ENCODE peak calls at places on chromosomes 2 and 18, in five cellular contexts. J is tibial artery, T is GM12891, Z is left lobe of liver, V is astrocyte of the hippocampus. M is an unnamed sample.

GRCh38 chr2:215812966-215813365 is 200.4 kb downstream of the MREG start:
- DNase-seq in J (no peak), T (no peak), Z (no peak), V (peak; percentile 72), M (no peak)

GRCh38 chr18:9736942-9737813 is 29.1 kb downstream of the RAB31 start:
- DNase-seq in J (no peak), T (no peak), Z (no peak), V (peak; percentile 44), M (no peak)

GRCh38 chr2:145777297-145777696 is 1257.4 kb upstream of the ZEB2 start:
- DNase-seq in J (no peak), T (no peak), Z (no peak), V (no peak), M (no peak)

GRCh38 chr2:60644942-60645341 is 91.5 kb upstream of the BCL11A start:
- DNase-seq in J (no peak), T (no peak), Z (no peak), V (no peak), M (no peak)

GRCh38 chr2:239502430-239503221 is 101.8 kb upstream of the HDAC4 start:
- DNase-seq in J (no peak), T (no peak), Z (no peak), V (peak; percentile 7), M (no peak)

GRCh38 chr2:119724656-119725485 is 34.9 kb upstream of the PTPN4 start:
- DNase-seq in J (no peak), T (no peak), Z (peak; percentile 37), V (no peak), M (no peak)

GRCh38 chr2:205166749-205167148 is 515.6 kb upstream of the NRP2 start:
- DNase-seq in J (no peak), T (no peak), Z (no peak), V (no peak), M (no peak)

GRCh38 chr2:1655461-1655860 is 88.9 kb downstream of the PXDN start:
- DNase-seq in J (peak; percentile 15), T (no peak), Z (peak; percentile 18), V (no peak), M (no peak)

GRCh38 chr18:6109743-6110142 is 214.4 kb upstream of the TMEM200C start:
- DNase-seq in J (no peak), T (no peak), Z (peak; percentile 76), V (no peak), M (no peak)

GRCh38 chr18:60003610-60004185 is 103.9 kb downstream of the PMAIP1 start:
- DNase-seq in J (no peak), T (no peak), Z (no peak), V (no peak), M (no peak)

GRCh38 chr18:28504100-28504499 is 327.2 kb upstream of the CDH2 start:
- DNase-seq in J (no peak), T (no peak), Z (no peak), V (no peak), M (no peak)

GRCh38 chr18:72811047-72811446 is 56.7 kb downstream of the NETO1 start:
- DNase-seq in J (no peak), T (no peak), Z (no peak), V (no peak), M (no peak)

GRCh38 chr2:95077521-95077807 is 44.1 kb downstream of the MRPS5 start:
- DNase-seq in J (no peak), T (no peak), Z (no peak), V (no peak), M (no peak)

GRCh38 chr2:23550553-23550952 is 165.6 kb downstream of the KLHL29 start:
- DNase-seq in J (peak; percentile 45), T (no peak), Z (no peak), V (no peak), M (no peak)

GRCh38 chr2:167048829-167049228 is 160.5 kb downstream of the XIRP2 start:
- DNase-seq in J (no peak), T (no peak), Z (no peak), V (no peak), M (no peak)

GRCh38 chr2:195532628-195533271 is 124.3 kb upstream of the SLC39A10 start:
- DNase-seq in J (no peak), T (no peak), Z (no peak), V (peak; percentile 27), M (peak; percentile 28)

GRCh38 chr2:71687412-71687811 is 234.1 kb downstream of the DYSF start:
- DNase-seq in J (no peak), T (no peak), Z (no peak), V (no peak), M (no peak)

GRCh38 chr2:120018549-120018948 is 5.7 kb downstream of the EPB41L5 start:
- DNase-seq in J (no peak), T (no peak), Z (no peak), V (no peak), M (no peak)

GRCh38 chr2:70962211-70962884 is 16.1 kb upstream of the ANKRD53 start:
- DNase-seq in J (peak; percentile 9), T (no peak), Z (peak; percentile 37), V (no peak), M (no peak)

GRCh38 chr2:235106874-235107639 is 155.2 kb downstream of the SH3BP4 start:
- DNase-seq in J (peak; percentile 57), T (peak; percentile 18), Z (peak; percentile 71), V (peak; percentile 87), M (no peak)

M was measured in GM06990.